ENCODE peak calls at places on chromosomes 2 and 18, in five cellular contexts. L is GM23248, Q is A549, W is fibroblast of lung, G is GM12878. D is an unnamed sample.

GRCh38 chr18:26710460-26711096 is 154.9 kb downstream of the AQP4 start:
- DNase-seq in L (no peak), Q (no peak), W (no peak), G (peak), D (no peak)

GRCh38 chr2:37323770-37324535 is 680 bp downstream of the PRKD3 start:
- DNase-seq in L (peak), Q (no peak), W (peak), G (no peak), D (peak)

GRCh38 chr2:237281900-237282306 is 132.1 kb downstream of the COL6A3 start:
- DNase-seq in L (peak), Q (no peak), W (peak), G (no peak), D (peak)

GRCh38 chr18:34339155-34339554 is 114.4 kb upstream of the NOL4 start:
- DNase-seq in L (no peak), Q (no peak), W (no peak), G (no peak), D (no peak)

GRCh38 chr18:61333746-61334490 is 688 bp downstream of the CDH20 start:
- DNase-seq in L (peak), Q (no peak), W (peak), G (no peak), D (peak)

GRCh38 chr2:238439912-238440311 is 13.2 kb downstream of the ASB1 start:
- DNase-seq in L (peak), Q (no peak), W (no peak), G (no peak), D (no peak)

GRCh38 chr2:140555701-140556100 is 1575.1 kb downstream of the LRP1B start:
- DNase-seq in L (no peak), Q (no peak), W (no peak), G (no peak), D (no peak)

GRCh38 chr18:62979172-62979571 is 263.8 kb downstream of the PHLPP1 start:
- DNase-seq in L (peak), Q (no peak), W (peak), G (no peak), D (peak)

GRCh38 chr2:100238471-100238870 is 83.8 kb downstream of the LONRF2 start:
- DNase-seq in L (no peak), Q (no peak), W (no peak), G (no peak), D (no peak)

GRCh38 chr2:157182834-157183396 is 74.6 kb upstream of the GALNT5 start:
- DNase-seq in L (peak), Q (peak), W (peak), G (no peak), D (peak)

GRCh38 chr18:36296591-36297418 is 708 bp upstream of the FHOD3 start:
- DNase-seq in L (peak), Q (peak), W (peak), G (no peak), D (peak)

GRCh38 chr2:233404227-233404626 is 49.9 kb downstream of the DGKD start:
- DNase-seq in L (peak), Q (peak), W (no peak), G (no peak), D (no peak)

GRCh38 chr2:234467289-234467688 is 29.6 kb downstream of the ARL4C start:
- DNase-seq in L (peak), Q (no peak), W (peak), G (no peak), D (no peak)

GRCh38 chr2:172655091-172655837 is 80.4 kb upstream of the RAPGEF4 start:
- DNase-seq in L (peak), Q (no peak), W (peak), G (no peak), D (peak)

GRCh38 chr2:15571729-15572128 is 10.6 kb upstream of the NBAS start:
- DNase-seq in L (no peak), Q (no peak), W (no peak), G (no peak), D (no peak)

GRCh38 chr2:239193925-239194687 is 206.7 kb downstream of the HDAC4 start:
- DNase-seq in L (peak), Q (no peak), W (no peak), G (no peak), D (no peak)

GRCh38 chr2:3183766-3184165 is 193.9 kb downstream of the EIPR1 start:
- DNase-seq in L (no peak), Q (no peak), W (no peak), G (no peak), D (no peak)

GRCh38 chr2:222690564-222691200 is 19.2 kb downstream of the MOGAT1 start:
- DNase-seq in L (peak), Q (peak), W (peak), G (no peak), D (peak)

GRCh38 chr2:240322231-240322955 is 113.1 kb upstream of the GPC1 start:
- DNase-seq in L (peak), Q (no peak), W (peak), G (no peak), D (no peak)

GRCh38 chr2:200367155-200367554 is 60.7 kb downstream of the SPATS2L start:
- DNase-seq in L (no peak), Q (no peak), W (no peak), G (no peak), D (no peak)

GRCh38 chr2:232988444-232988843 is 24.6 kb downstream of the NGEF start:
- DNase-seq in L (peak), Q (peak), W (peak), G (no peak), D (peak)

GRCh38 chr2:68853035-68853434 is 18.2 kb downstream of the BMP10 start:
- DNase-seq in L (peak), Q (no peak), W (peak), G (no peak), D (peak)

GRCh38 chr2:10079192-10079930 is 850 bp downstream of the CYS1 start:
- DNase-seq in L (peak), Q (peak), W (peak), G (no peak), D (peak)

GRCh38 chr2:106798826-106799552 is 87.0 kb downstream of the ST6GAL2 start:
- DNase-seq in L (peak), Q (no peak), W (no peak), G (no peak), D (no peak)

GRCh38 chr18:22324191-22325131 is 93.3 kb downstream of the CTAGE1 start:
- DNase-seq in L (peak), Q (no peak), W (peak), G (no peak), D (no peak)

GRCh38 chr18:62500966-62501591 is 21.7 kb upstream of the ZCCHC2 start:
- DNase-seq in L (no peak), Q (no peak), W (no peak), G (no peak), D (no peak)

GRCh38 chr2:113156278-113157107 is 17.3 kb upstream of the PSD4 start:
- DNase-seq in L (no peak), Q (no peak), W (no peak), G (no peak), D (no peak)

GRCh38 chr2:171712051-171712450 is 24.8 kb downstream of the DYNC1I2 start:
- DNase-seq in L (peak), Q (no peak), W (peak), G (no peak), D (no peak)

GRCh38 chr2:189516546-189516945 is 64.0 kb downstream of the SLC40A1 start:
- DNase-seq in L (no peak), Q (no peak), W (no peak), G (no peak), D (no peak)

D was measured in MG63.